ENCODE peak calls at places on chromosomes 2 and 18, in nine cellular contexts. T is left ventricle myocardium inferior, J is cardiac fibroblast, U is Caco-2, N is upper lobe of right lung, K is bronchial epithelial cell, O is body of pancreas, V is WERI-Rb-1, Q is fibroblast of lung. E is an unnamed sample.
A peak's percentile ranks its signal among the peaks of the same experiment; 100 is the strongest.

GRCh38 chr2:64143154-64144056 is 815 bp downstream of the PELI1 start:
- DNase-seq in T (peak; percentile 33), J (peak; percentile 59), U (peak; percentile 59), N (peak; percentile 74), K (no peak), O (peak; percentile 25), V (peak; percentile 55), Q (peak; percentile 48), E (no peak)

GRCh38 chr2:145652992-145653545 is 1133.2 kb upstream of the ZEB2 start:
- DNase-seq in T (no peak), J (peak; percentile 98), U (no peak), N (no peak), K (peak; percentile 98), O (no peak), V (no peak), Q (peak; percentile 69), E (no peak)

GRCh38 chr2:66714651-66715050 is 279.7 kb downstream of the MEIS1 start:
- DNase-seq in T (no peak), J (peak; percentile 5), U (no peak), N (no peak), K (no peak), O (no peak), V (no peak), Q (no peak), E (no peak)

GRCh38 chr2:223100061-223100511 is 48.1 kb downstream of the KCNE4 start:
- DNase-seq in T (peak; percentile 68), J (peak; percentile 84), U (no peak), N (no peak), K (no peak), O (peak; percentile 61), V (peak; percentile 87), Q (peak; percentile 73), E (no peak)

GRCh38 chr2:6977095-6977777 is 60.0 kb downstream of the RNF144A start:
- DNase-seq in T (peak; percentile 78), J (peak; percentile 22), U (no peak), N (no peak), K (peak; percentile 39), O (peak; percentile 83), V (no peak), Q (peak; percentile 40), E (peak; percentile 89)

GRCh38 chr18:26574958-26575864 is 26.9 kb upstream of the KCTD1 start:
- DNase-seq in T (peak; percentile 28), J (peak; percentile 55), U (peak; percentile 12), N (peak; percentile 80), K (peak; percentile 74), O (peak; percentile 31), V (no peak), Q (peak; percentile 41), E (no peak)

GRCh38 chr2:68721482-68722071 is 13.0 kb upstream of the ARHGAP25 start:
- DNase-seq in T (no peak), J (no peak), U (no peak), N (no peak), K (no peak), O (peak; percentile 32), V (no peak), Q (no peak), E (no peak)

GRCh38 chr2:233992481-233993217 is 57.9 kb upstream of the SPP2 start:
- DNase-seq in T (no peak), J (no peak), U (no peak), N (no peak), K (no peak), O (no peak), V (no peak), Q (no peak), E (no peak)

GRCh38 chr2:202773576-202773975 is 98.0 kb downstream of the ICA1L start:
- DNase-seq in T (no peak), J (no peak), U (peak; percentile 24), N (no peak), K (no peak), O (no peak), V (no peak), Q (no peak), E (no peak)

GRCh38 chr18:50274941-50275340 is 6.4 kb downstream of the MBD1 start:
- DNase-seq in T (no peak), J (no peak), U (no peak), N (no peak), K (no peak), O (no peak), V (no peak), Q (no peak), E (no peak)

GRCh38 chr2:204665244-204665643 is 120.0 kb downstream of the PARD3B start:
- DNase-seq in T (no peak), J (peak; percentile 89), U (peak; percentile 25), N (no peak), K (peak; percentile 55), O (no peak), V (no peak), Q (peak; percentile 10), E (no peak)

GRCh38 chr2:146094185-146094584 is 1574.3 kb upstream of the ZEB2 start:
- DNase-seq in T (no peak), J (no peak), U (no peak), N (no peak), K (no peak), O (no peak), V (no peak), Q (no peak), E (no peak)

GRCh38 chr2:198315791-198316190 is 511.4 kb downstream of the PLCL1 start:
- DNase-seq in T (no peak), J (no peak), U (no peak), N (no peak), K (no peak), O (no peak), V (no peak), Q (peak; percentile 43), E (no peak)

GRCh38 chr2:118986733-118987132 is 44.7 kb downstream of the MARCO start:
- DNase-seq in T (no peak), J (no peak), U (no peak), N (no peak), K (no peak), O (peak; percentile 23), V (no peak), Q (no peak), E (no peak)

GRCh38 chr2:132620115-132620514 is 49.9 kb downstream of the LYPD1 start:
- DNase-seq in T (no peak), J (peak; percentile 22), U (no peak), N (no peak), K (peak; percentile 13), O (no peak), V (no peak), Q (no peak), E (no peak)

GRCh38 chr2:127000937-127001336 is 102.2 kb downstream of the TEX51 start:
- DNase-seq in T (no peak), J (peak; percentile 52), U (no peak), N (no peak), K (peak; percentile 63), O (no peak), V (peak; percentile 71), Q (no peak), E (no peak)

GRCh38 chr2:33313039-33313438 is 163.4 kb upstream of the RASGRP3 start:
- DNase-seq in T (no peak), J (peak; percentile 46), U (no peak), N (no peak), K (no peak), O (no peak), V (no peak), Q (no peak), E (no peak)

GRCh38 chr2:241843321-241844065 is 15.2 kb downstream of the PDCD1 start:
- DNase-seq in T (no peak), J (no peak), U (no peak), N (peak; percentile 60), K (no peak), O (no peak), V (no peak), Q (no peak), E (no peak)

GRCh38 chr2:113138428-113139322 is 11.3 kb downstream of the IL1RN start:
- DNase-seq in T (no peak), J (peak; percentile 82), U (peak; percentile 84), N (no peak), K (peak; percentile 75), O (peak; percentile 88), V (peak; percentile 48), Q (peak; percentile 80), E (no peak)

DNA sequence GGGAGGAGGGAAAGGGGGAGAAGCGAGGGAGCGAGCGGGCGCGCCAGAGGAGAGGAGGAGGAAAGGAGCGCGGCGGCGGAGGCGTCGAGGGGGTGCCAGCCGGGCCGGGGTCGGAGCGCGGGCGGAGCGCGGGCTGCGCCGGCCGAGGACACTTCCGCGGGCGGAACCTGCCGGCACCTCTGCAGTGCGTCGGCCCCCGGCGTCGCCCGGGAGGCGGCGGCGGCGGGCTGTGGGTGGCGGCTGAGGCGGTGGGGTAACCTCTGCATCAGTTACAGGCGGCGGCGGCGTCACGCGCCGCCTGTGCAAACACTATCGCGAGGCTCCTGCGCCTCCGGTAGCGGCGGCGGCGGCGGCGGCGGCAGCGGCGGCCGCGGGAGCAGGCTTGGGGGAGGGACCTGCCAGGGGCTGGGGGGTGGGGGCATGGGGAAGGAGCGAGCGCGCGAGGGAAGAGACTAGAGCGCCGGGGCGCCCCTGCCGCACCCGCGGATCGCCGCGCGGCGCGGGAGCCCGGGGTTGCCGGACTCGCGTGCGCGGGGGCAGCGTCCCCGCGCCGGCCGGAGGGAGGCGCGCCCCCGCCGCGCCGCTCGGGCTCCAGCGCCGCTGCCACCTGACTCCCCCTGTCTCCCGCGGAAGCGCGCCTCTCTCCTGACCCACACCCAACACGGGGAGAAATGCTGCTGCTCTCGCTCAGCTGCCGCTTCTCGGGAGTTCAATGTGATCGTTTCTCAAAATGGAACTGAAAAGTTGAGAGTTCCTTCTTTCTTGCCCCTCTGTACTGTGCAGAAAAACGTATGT is at the start of gene TLK1:
- DNase-seq in T (peak; percentile 70), J (peak; percentile 58), U (peak; percentile 82), N (peak; percentile 91), K (peak; percentile 45), O (peak; percentile 84), V (peak; percentile 78), Q (peak; percentile 57), E (no peak)
- TF ChIP-seq CTCF in T (no peak), J (no peak), U (peak; percentile 2), N (no peak), K (peak; percentile 7), O (no peak), V (peak; percentile 17), Q (no peak), E (peak; percentile 28)

GRCh38 chr2:205995260-205995659 is 90.7 kb downstream of the INO80D start:
- DNase-seq in T (no peak), J (no peak), U (no peak), N (no peak), K (no peak), O (no peak), V (no peak), Q (no peak), E (no peak)
- TF ChIP-seq CTCF in T (no peak), J (peak; percentile 7), U (peak; percentile 16), N (no peak), K (no peak), O (no peak), V (no peak), Q (peak; percentile 15), E (peak; percentile 33)

DNA sequence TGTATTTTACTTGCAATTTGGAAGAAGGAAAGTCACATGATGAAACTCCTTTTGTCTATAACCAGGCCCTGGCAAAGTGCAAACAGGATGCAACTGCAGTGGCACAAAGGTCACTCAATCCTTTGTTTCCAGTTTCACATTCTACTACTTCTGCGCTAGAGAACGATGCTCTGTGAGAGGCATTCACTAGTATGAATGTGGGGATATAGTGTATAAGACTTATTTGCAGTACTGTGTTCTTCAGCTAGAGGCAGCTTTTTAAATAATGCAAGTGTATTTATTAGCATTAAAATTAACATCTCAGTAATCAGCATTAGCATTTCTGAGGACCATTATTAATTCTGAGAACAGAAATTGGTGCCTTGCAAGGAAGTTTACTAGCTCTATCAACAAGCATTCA is 68.9 kb downstream of the PRPF40A start:
- DNase-seq in T (no peak), J (peak; percentile 29), U (no peak), N (no peak), K (peak; percentile 20), O (no peak), V (no peak), Q (peak; percentile 53), E (no peak)
- TF ChIP-seq CTCF in T (peak; percentile 39), J (peak; percentile 32), U (no peak), N (peak; percentile 21), K (no peak), O (peak; percentile 20), V (no peak), Q (peak; percentile 49), E (no peak)

GRCh38 chr2:216664593-216665034 is 30.7 kb downstream of the IGFBP5 start:
- DNase-seq in T (no peak), J (peak; percentile 43), U (no peak), N (no peak), K (peak; percentile 48), O (no peak), V (peak; percentile 44), Q (no peak), E (no peak)
- TF ChIP-seq CTCF in T (no peak), J (peak; percentile 25), U (peak; percentile 28), N (no peak), K (peak; percentile 42), O (no peak), V (peak; percentile 64), Q (peak; percentile 12), E (peak; percentile 11)